ENCODE peak calls at places on chromosomes 2 and 18, in eight cellular contexts. O, U, V, E, W, H, B and K are unnamed samples.

GRCh38 chr2:104733544-104733943 is 120.4 kb upstream of the POU3F3 start:
- DNase-seq in V (no peak), U (peak), O (no peak), W (peak), B (no peak), H (no peak), E (no peak), K (peak)

GRCh38 chr2:182694189-182694588 is 21.9 kb upstream of the DNAJC10 start:
- DNase-seq in W (no peak), H (no peak), V (no peak), U (no peak), O (no peak), B (no peak), E (no peak), K (no peak)

GRCh38 chr2:16026816-16027501 is 86.6 kb downstream of the MYCN start:
- DNase-seq in W (no peak), H (no peak), E (no peak), B (no peak), V (no peak), U (no peak), O (no peak), K (no peak)

GRCh38 chr2:178413472-178414265 is 37.3 kb downstream of the PRKRA start:
- DNase-seq in U (peak), W (peak), H (peak), B (peak), E (peak), O (peak), V (peak), K (peak)

GRCh38 chr2:20972110-20972509 is 71.8 kb downstream of the APOB start:
- DNase-seq in V (no peak), U (no peak), E (peak), W (no peak), H (no peak), B (no peak), O (no peak), K (peak)

GRCh38 chr18:56575819-56576663 is 62.4 kb downstream of the TXNL1 start:
- DNase-seq in O (peak), V (peak), W (peak), H (no peak), B (no peak), U (peak), E (no peak), K (peak)

GRCh38 chr18:76505611-76506010 is 10.6 kb upstream of the ZNF516 start:
- DNase-seq in H (no peak), O (no peak), B (no peak), V (no peak), W (no peak), E (no peak), U (no peak), K (no peak)

GRCh38 chr2:160306985-160307384 is 106.9 kb upstream of the ITGB6 start:
- DNase-seq in O (peak), E (peak), V (peak), B (peak), W (no peak), H (no peak), U (no peak), K (no peak)

GRCh38 chr2:192195548-192196418 is 1.1 kb upstream of the TMEFF2 start:
- DNase-seq in O (peak), E (peak), B (no peak), H (peak), W (peak), U (peak), V (peak), K (peak)

GRCh38 chr2:140586379-140586778 is 1544.4 kb downstream of the LRP1B start:
- DNase-seq in H (no peak), B (no peak), W (peak), V (peak), O (peak), E (no peak), U (peak), K (peak)

DNA sequence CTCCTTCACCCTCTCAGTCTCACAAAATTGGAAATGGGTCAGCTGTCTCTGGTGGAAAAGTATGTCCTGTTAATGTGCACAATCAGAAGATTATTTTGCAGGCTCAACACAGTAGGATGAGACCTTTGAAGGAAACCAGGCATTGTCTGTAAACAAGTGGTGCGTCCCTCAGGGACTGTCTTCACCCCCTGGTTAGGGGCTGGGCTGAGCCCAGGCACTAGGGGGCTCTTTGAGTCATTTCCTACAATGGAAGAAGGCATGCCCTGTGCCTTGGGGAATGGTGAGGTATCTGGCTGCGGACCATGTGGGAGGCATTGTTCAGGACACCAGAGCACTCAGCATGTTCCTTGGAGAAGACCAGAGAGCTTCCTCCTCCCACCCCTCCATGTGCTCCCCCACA is 26.8 kb downstream of the PKDCC start:
- DNase-seq in H (no peak), O (peak), B (no peak), U (peak), V (no peak), W (no peak), E (peak), K (no peak)
- TF ChIP-seq CTCF in H (no peak), O (peak), B (no peak), U (peak), V (no peak), W (no peak), E (no peak), K (no peak)

GRCh38 chr2:120586507-120587283 is 149.0 kb upstream of the GLI2 start:
- DNase-seq in E (no peak), V (no peak), B (no peak), W (no peak), H (peak), U (peak), O (no peak), K (no peak)
- H3K4me3 ChIP-seq in E (no peak), V (no peak), B (no peak), W (no peak), H (peak), U (peak), O (no peak), K (no peak)

GRCh38 chr2:46298522-46299351 is 1.5 kb downstream of the EPAS1 start:
- DNase-seq in W (peak), V (peak), O (peak), H (peak), E (peak), B (no peak), U (peak), K (peak)

GRCh38 chr2:46298272-46298521 is 990 bp downstream of the EPAS1 start:
- DNase-seq in V (no peak), E (no peak), H (no peak), U (no peak), W (no peak), B (no peak), O (no peak), K (no peak)

GRCh38 chr2:46302005-46302696 is 4.9 kb downstream of the EPAS1 start:
- DNase-seq in H (no peak), E (no peak), U (no peak), O (no peak), B (no peak), W (no peak), V (no peak), K (no peak)

GRCh38 chr2:46299365-46300263 is 2.4 kb downstream of the EPAS1 start:
- DNase-seq in W (peak), H (peak), E (peak), O (peak), U (peak), B (no peak), V (peak), K (peak)

DNA sequence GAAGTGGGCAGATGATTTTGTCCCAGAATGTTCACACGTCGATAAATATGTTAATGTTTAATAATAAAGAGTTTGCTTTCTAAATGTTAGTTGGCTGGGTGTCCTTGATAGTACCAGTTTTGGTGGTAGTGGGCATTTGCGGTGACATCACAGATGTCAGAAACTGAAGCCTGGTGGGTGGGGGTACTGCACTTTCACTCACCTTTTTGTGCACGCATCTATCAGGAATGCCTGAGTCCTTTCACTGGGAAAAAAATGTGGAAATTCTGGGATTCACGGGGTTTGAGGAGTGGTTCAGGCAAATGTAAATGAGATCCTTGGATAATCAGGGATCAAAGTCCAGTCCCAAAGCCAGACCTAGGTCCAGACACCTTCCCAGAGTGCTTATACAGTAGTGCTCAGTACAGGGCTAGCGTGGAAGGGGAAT is 3.2 kb downstream of the EPAS1 start:
- DNase-seq in U (no peak), W (no peak), E (no peak), H (no peak), V (no peak), O (no peak), B (no peak), K (no peak)
- TF ChIP-seq CTCF in U (no peak), W (no peak), E (no peak), H (no peak), V (no peak), O (peak), B (no peak), K (peak)

DNA sequence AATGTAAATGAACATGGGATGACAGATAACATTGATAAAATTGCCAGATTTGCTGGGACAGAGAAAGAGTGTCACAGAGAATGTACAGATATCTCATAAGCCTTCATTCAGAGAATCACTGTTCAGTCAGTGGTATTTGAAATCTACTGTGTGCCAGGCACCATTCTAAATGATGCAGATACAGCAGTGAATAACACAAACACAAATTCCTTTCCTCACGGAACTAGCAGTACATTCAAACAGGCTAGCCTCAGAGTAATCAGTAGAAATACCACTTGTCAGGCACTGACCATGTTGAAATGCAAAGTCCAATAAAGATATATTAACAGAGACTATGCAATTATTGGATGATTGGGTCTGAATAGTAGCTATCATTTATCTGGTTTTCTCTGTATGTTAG is 211.0 kb downstream of the RDH14 start:
- DNase-seq in W (no peak), H (no peak), O (no peak), V (peak), E (no peak), B (no peak), U (no peak), K (no peak)
- H3K4me3 ChIP-seq in W (no peak), H (no peak), O (no peak), V (no peak), E (no peak), B (no peak), U (no peak), K (no peak)

GRCh38 chr2:45237850-45238542 is 228.7 kb upstream of the SIX2 start:
- DNase-seq in H (no peak), E (no peak), O (peak), U (no peak), V (peak), W (peak), B (peak), K (peak)
- TF ChIP-seq CTCF in H (no peak), E (no peak), O (peak), U (no peak), V (peak), W (peak), B (peak), K (peak)

GRCh38 chr2:221529943-221530652 is 42.0 kb downstream of the EPHA4 start:
- DNase-seq in H (no peak), W (no peak), V (peak), B (no peak), E (no peak), O (peak), U (no peak), K (peak)
- H3K4me3 ChIP-seq in H (peak), W (no peak), V (peak), B (no peak), E (no peak), O (no peak), U (no peak), K (no peak)

GRCh38 chr2:60119778-60120177 is 433.7 kb downstream of the BCL11A start:
- DNase-seq in W (no peak), V (no peak), E (no peak), H (no peak), B (no peak), O (no peak), U (peak), K (peak)
- TF ChIP-seq CTCF in W (no peak), V (no peak), E (no peak), H (no peak), B (no peak), O (no peak), U (peak), K (peak)

GRCh38 chr2:5694016-5694690 is 2.0 kb downstream of the SOX11 start:
- DNase-seq in E (no peak), H (no peak), O (no peak), U (peak), B (no peak), V (peak), W (no peak), K (no peak)
- H3K4me3 ChIP-seq in E (peak), H (peak), O (peak), U (peak), B (peak), V (peak), W (no peak), K (peak)